ENCODE peak calls at places on chromosomes 1 and 21, in ten cellular contexts. A is AG09309; N is astrocyte of the spinal cord; R is HL-60; P is CD8-positive, alpha-beta T cell; O is AG04450; Y is neural progenitor cell; C is tibial artery; D is body of pancreas; W is foreskin fibroblast. J is an unnamed sample.

GRCh38 chr1:25055045-25055780 is 125.1 kb upstream of the RUNX3 start:
- DNase-seq in A (no peak), N (no peak), R (no peak), P (no peak), O (no peak), Y (no peak), C (no peak), D (no peak), W (no peak), J (no peak)

GRCh38 chr1:203667616-203668015 is 41.0 kb downstream of the ATP2B4 start:
- DNase-seq in A (no peak), N (no peak), R (no peak), P (no peak), O (no peak), Y (no peak), C (no peak), D (no peak), W (peak; percentile 53), J (no peak)

GRCh38 chr1:228073870-228074545 is 8.5 kb upstream of the ARF1 start:
- DNase-seq in A (no peak), N (no peak), R (no peak), P (no peak), O (no peak), Y (peak; percentile 79), C (no peak), D (no peak), W (peak; percentile 65), J (no peak)

GRCh38 chr1:225655509-225656258 is 2.8 kb upstream of the ENAH start:
- DNase-seq in A (peak; percentile 94), N (peak; percentile 98), R (no peak), P (no peak), O (peak; percentile 93), Y (peak; percentile 4), C (peak; percentile 62), D (peak; percentile 71), W (peak; percentile 95), J (peak; percentile 99)

GRCh38 chr21:38363684-38364083 is 106.9 kb downstream of the KCNJ15 start:
- DNase-seq in A (no peak), N (no peak), R (peak; percentile 76), P (no peak), O (no peak), Y (no peak), C (no peak), D (no peak), W (no peak), J (no peak)

GRCh38 chr1:94884101-94884875 is 42.6 kb downstream of the CNN3 start:
- DNase-seq in A (no peak), N (peak; percentile 77), R (no peak), P (no peak), O (no peak), Y (peak; percentile 82), C (no peak), D (peak; percentile 47), W (peak; percentile 93), J (peak; percentile 64)

GRCh38 chr1:245614476-245614875 is 459.7 kb downstream of the KIF26B start:
- DNase-seq in A (no peak), N (no peak), R (no peak), P (no peak), O (no peak), Y (no peak), C (no peak), D (no peak), W (peak; percentile 31), J (no peak)

GRCh38 chr1:234953655-234954420 is 174.8 kb downstream of the TOMM20 start:
- DNase-seq in A (no peak), N (no peak), R (no peak), P (no peak), O (no peak), Y (no peak), C (no peak), D (no peak), W (no peak), J (no peak)

GRCh38 chr1:203083463-203083921 is 2.3 kb downstream of the MYOG start:
- DNase-seq in A (no peak), N (no peak), R (peak; percentile 42), P (no peak), O (no peak), Y (no peak), C (no peak), D (no peak), W (no peak), J (no peak)

DNA sequence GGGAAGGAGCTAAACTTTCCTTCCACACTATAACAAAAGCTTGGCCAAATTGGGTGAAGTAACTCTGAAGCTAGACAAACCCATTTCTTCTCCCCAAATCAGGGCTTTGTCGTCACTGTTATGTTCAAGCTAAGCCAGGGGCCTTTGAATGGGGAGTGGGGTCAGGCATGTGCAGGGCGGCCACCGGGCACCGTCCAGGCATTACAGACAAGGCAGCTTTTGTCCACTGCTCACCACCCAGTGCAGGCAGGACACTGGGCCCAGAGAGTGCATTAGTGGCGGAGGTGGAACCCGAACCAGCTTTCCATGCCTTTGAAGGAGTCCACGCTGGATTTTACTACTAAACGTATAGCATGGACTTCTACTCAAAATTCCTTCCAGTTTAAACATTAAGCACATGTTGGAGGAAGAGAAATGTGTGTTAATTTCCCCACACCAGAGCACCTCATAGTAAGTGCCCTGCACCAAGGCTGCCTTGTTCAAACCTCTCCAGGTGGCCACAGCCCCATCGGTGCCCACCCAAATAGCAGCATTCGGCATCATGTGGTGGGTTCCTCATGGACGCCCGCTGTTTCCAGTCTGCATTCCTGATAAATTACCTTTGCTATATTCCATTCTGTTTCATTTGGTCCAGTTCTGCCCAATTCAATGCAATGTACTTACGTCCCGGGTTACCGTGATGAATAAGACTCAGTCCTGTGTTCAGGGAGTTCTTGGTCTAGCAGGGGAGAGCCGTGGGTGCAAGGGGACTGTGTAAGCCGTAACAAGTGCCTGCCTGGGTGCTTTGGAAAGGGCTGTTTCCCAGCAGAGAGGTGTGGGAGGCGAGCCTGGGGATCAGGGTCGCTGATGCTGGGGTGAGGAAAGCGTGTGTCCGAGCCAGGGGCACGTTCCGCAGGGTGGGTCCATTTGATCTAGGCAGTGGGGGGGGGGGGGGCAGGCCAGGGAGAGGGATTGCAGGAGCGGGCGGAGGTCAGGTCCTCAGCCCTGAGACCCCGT is 1.7 kb downstream of the UBASH3A start:
- DNase-seq in A (no peak), N (no peak), R (no peak), P (no peak), O (no peak), Y (no peak), C (no peak), D (no peak), W (no peak), J (no peak)
- H3K4me3 ChIP-seq in A (no peak overlapping the region), N (no peak overlapping the region), R (no peak overlapping the region), P (peak overlapping the region; percentile 93), O (no peak overlapping the region), Y (no peak overlapping the region), C (no peak overlapping the region), D (no peak overlapping the region), W (no peak overlapping the region), J (no peak overlapping the region)

DNA sequence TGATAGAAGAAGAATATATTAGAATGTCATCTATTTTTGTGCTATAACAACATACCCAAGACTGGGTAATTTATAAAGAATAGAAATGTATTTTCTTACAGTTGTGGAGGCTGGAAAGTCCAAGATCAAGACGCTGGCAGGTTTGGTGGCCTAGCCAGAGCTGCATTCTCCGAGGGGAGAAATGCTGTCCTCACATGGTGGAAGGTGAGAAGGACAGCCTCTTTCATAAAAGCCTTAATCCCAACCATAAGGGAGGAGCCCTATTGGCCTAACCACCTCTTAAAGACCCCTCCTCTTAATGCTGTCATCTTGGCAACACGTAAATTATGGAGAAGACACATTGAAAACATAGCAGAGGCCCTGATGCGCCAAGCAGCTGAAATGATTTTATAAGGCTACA is 60.1 kb upstream of the KAZN start:
- DNase-seq in A (no peak), N (no peak), R (no peak), P (no peak), O (no peak), Y (no peak), C (no peak), D (no peak), W (no peak), J (no peak)
- TF ChIP-seq CTCF in A (peak; percentile 53), N (peak; percentile 23), R (no peak), P (no peak), O (peak; percentile 30), Y (peak; percentile 21), C (no peak), D (no peak), W (no peak), J (peak; percentile 42)

GRCh38 chr1:118785246-118785645 is 202.9 kb downstream of the TBX15 start:
- DNase-seq in A (no peak), N (peak; percentile 6), R (peak; percentile 28), P (no peak), O (no peak), Y (peak; percentile 4), C (peak; percentile 58), D (peak; percentile 15), W (peak; percentile 13), J (no peak)

GRCh38 chr1:118783095-118783758 is 204.9 kb downstream of the TBX15 start:
- DNase-seq in A (no peak), N (no peak), R (no peak), P (no peak), O (no peak), Y (peak; percentile 23), C (no peak), D (no peak), W (no peak), J (no peak)

GRCh38 chr1:118791094-118791691 is 196.9 kb downstream of the TBX15 start:
- DNase-seq in A (no peak), N (no peak), R (no peak), P (no peak), O (no peak), Y (no peak), C (no peak), D (no peak), W (no peak), J (no peak)

GRCh38 chr1:118788372-118788955 is 199.7 kb downstream of the TBX15 start:
- DNase-seq in A (peak; percentile 4), N (peak; percentile 62), R (no peak), P (no peak), O (no peak), Y (no peak), C (no peak), D (no peak), W (peak; percentile 68), J (no peak)

DNA sequence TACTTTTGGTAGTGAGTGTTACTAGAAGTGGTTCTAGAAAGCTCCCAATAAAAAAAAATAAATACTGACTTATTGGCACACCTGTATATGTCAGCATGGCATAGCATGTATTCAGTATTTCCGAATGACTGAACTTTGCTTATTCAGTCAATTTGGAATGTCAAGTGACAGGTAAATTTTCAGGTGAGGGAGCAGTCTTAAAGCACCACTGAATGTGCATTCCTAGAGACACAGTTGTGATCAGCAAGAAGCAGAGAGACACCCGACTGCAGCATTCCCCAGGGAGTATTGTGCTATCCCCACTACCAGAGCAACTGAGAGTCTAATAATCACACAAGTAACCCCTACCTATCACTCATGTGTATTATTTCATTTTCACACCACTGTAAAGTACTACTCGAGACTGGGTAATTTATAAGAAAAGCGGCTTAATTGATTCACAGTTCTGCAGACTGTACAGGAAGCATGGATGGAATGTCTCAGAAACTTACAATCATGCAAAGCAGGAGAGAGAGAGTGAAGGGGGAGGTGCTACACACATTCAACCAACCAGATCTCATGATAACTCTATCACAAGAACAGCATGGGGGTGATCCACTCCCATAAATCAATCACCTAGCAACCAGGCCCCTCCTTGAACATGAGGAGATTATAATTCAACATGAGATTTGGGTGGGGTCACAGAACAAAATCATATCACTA is 201.5 kb downstream of the TBX15 start:
- DNase-seq in A (no peak), N (no peak), R (no peak), P (no peak), O (no peak), Y (no peak), C (no peak), D (no peak), W (no peak), J (no peak)
- H3K4me3 ChIP-seq in A (no peak overlapping the region), N (no peak overlapping the region), R (no peak overlapping the region), P (no peak overlapping the region), O (no peak overlapping the region), Y (no peak overlapping the region), C (no peak overlapping the region), D (no peak overlapping the region), W (no peak overlapping the region), J (no peak overlapping the region)

GRCh38 chr1:17764578-17764977 is 9.4 kb downstream of the ACTL8 start:
- DNase-seq in A (no peak), N (no peak), R (no peak), P (no peak), O (no peak), Y (no peak), C (no peak), D (no peak), W (peak; percentile 33), J (no peak)
- TF ChIP-seq CTCF in A (no peak), N (no peak), R (no peak), P (no peak), O (no peak), Y (no peak), C (no peak), D (no peak), W (no peak), J (no peak)

J was measured in retinal pigment epithelial cell.